ENCODE peak calls at places on chromosomes 1 and 21, in ten cellular contexts. P is astrocyte of the spinal cord, B is NCI-H1694, C is T-cell, M is sigmoid colon, J is posterior cingulate gyrus, F is T1000, T is caudate nucleus, O is head of caudate nucleus, Q is foreskin fibroblast. V is an unnamed sample.

GRCh38 chr1:94068831-94069648 is 51.9 kb downstream of the ABCA4 start:
- DNase-seq in T (no peak), B (no peak), Q (peak), P (peak), F (no peak), O (no peak), J (no peak), M (peak), C (no peak), V (peak)

GRCh38 chr1:244857761-244858160 is 6.6 kb downstream of the HNRNPU start:
- DNase-seq in J (no peak), T (no peak), B (no peak), F (no peak), P (no peak), Q (no peak), O (no peak), M (no peak), C (no peak), V (no peak)

GRCh38 chr1:8347635-8348034 is 29.7 kb downstream of the SLC45A1 start:
- DNase-seq in M (no peak), T (no peak), F (no peak), P (no peak), Q (peak), C (no peak), J (no peak), B (no peak), O (no peak), V (no peak)

GRCh38 chr21:18614327-18614726 is 210.7 kb upstream of the TMPRSS15 start:
- DNase-seq in O (no peak), F (no peak), P (no peak), Q (no peak), M (no peak), T (no peak), B (no peak), J (no peak), C (no peak), V (no peak)

GRCh38 chr21:44760376-44760775 is 41.2 kb downstream of the UBE2G2 start:
- DNase-seq in J (no peak), O (no peak), P (no peak), F (no peak), C (no peak), M (no peak), T (no peak), Q (no peak), B (no peak), V (no peak)

GRCh38 chr1:199223936-199224335 is 585.1 kb downstream of the PTPRC start:
- DNase-seq in T (no peak), Q (peak), B (no peak), C (no peak), F (no peak), J (no peak), O (no peak), P (no peak), M (no peak), V (no peak)

GRCh38 chr21:25887166-25887565 is 152.4 kb downstream of the GABPA start:
- DNase-seq in T (no peak), B (no peak), C (no peak), Q (no peak), O (no peak), F (no peak), J (no peak), P (no peak), M (no peak), V (no peak)

GRCh38 chr21:27818847-27819246 is 852.0 kb upstream of the ADAMTS5 start:
- DNase-seq in Q (peak), O (no peak), T (no peak), F (no peak), B (no peak), P (no peak), J (no peak), C (no peak), M (no peak), V (peak)

GRCh38 chr1:234778215-234779159 is 168.5 kb upstream of the IRF2BP2 start:
- DNase-seq in O (no peak), P (no peak), F (no peak), M (peak), J (no peak), B (no peak), Q (no peak), T (no peak), C (no peak), V (no peak)

GRCh38 chr1:234776875-234777849 is 167.2 kb upstream of the IRF2BP2 start:
- DNase-seq in C (no peak), M (no peak), O (no peak), J (no peak), B (no peak), T (no peak), P (no peak), Q (no peak), F (no peak), V (no peak)

GRCh38 chr1:12424150-12424549 is 193.9 kb downstream of the DHRS3 start:
- DNase-seq in T (no peak), Q (peak), O (no peak), J (no peak), F (peak), B (no peak), C (no peak), P (peak), M (no peak), V (no peak)

GRCh38 chr1:31397360-31398095 is 15.5 kb upstream of the SERINC2 start:
- DNase-seq in T (no peak), O (no peak), F (peak), Q (peak), C (no peak), M (no peak), B (no peak), J (no peak), P (no peak), V (no peak)

GRCh38 chr1:201275266-201275666 is 8.0 kb upstream of the PKP1 start:
- DNase-seq in F (peak), Q (peak), C (no peak), T (no peak), M (no peak), P (peak), J (no peak), B (peak), O (no peak), V (peak)

GRCh38 chr1:206004821-206005220 is 1.6 kb upstream of the RAB7B start:
- DNase-seq in J (no peak), O (no peak), F (no peak), Q (no peak), C (no peak), M (no peak), B (peak), P (no peak), T (no peak), V (no peak)

GRCh38 chr1:109266965-109267364 is 16.0 kb downstream of the PSRC1 start:
- DNase-seq in B (no peak), T (no peak), J (no peak), F (no peak), O (no peak), Q (peak), M (no peak), C (no peak), P (peak), V (no peak)

GRCh38 chr1:172399369-172400072 is 21.0 kb upstream of the C1orf105 start:
- DNase-seq in O (peak), J (peak), Q (peak), F (peak), P (peak), B (peak), C (no peak), M (peak), T (peak), V (peak)

GRCh38 chr1:217275617-217276398 is 355.1 kb downstream of the GPATCH2 start:
- DNase-seq in P (peak), O (no peak), F (no peak), M (no peak), C (no peak), T (no peak), J (no peak), B (no peak), Q (peak), V (peak)

GRCh38 chr1:88463401-88463800 is 220.7 kb upstream of the PKN2 start:
- DNase-seq in C (no peak), T (no peak), P (no peak), F (no peak), Q (no peak), J (no peak), O (no peak), B (no peak), M (no peak), V (no peak)

GRCh38 chr1:196464545-196464944 is 143.7 kb downstream of the KCNT2 start:
- DNase-seq in B (peak), T (no peak), C (no peak), P (peak), J (no peak), O (no peak), F (no peak), M (no peak), Q (peak), V (peak)

GRCh38 chr1:35708179-35708891 is 10.3 kb downstream of the C1orf216 start:
- DNase-seq in C (no peak), O (peak), J (peak), F (no peak), P (no peak), T (peak), M (no peak), Q (peak), B (peak), V (no peak)

GRCh38 chr21:33314096-33314495 is 10.7 kb upstream of the IFNAR1 start:
- DNase-seq in T (no peak), P (peak), O (no peak), M (no peak), F (no peak), B (no peak), C (no peak), J (no peak), Q (no peak), V (no peak)

GRCh38 chr21:37565530-37566223 is 199.1 kb downstream of the DYRK1A start:
- DNase-seq in F (no peak), C (no peak), J (no peak), O (no peak), P (peak), T (no peak), B (no peak), M (no peak), Q (peak), V (no peak)

GRCh38 chr1:53545663-53546408 is 86.6 kb downstream of the DMRTB1 start:
- DNase-seq in M (peak), Q (peak), J (no peak), C (no peak), P (no peak), T (no peak), F (no peak), O (no peak), B (peak), V (no peak)

GRCh38 chr1:174266991-174267612 is 107.8 kb downstream of the RABGAP1L start:
- DNase-seq in P (no peak), B (no peak), C (no peak), T (no peak), M (no peak), O (no peak), F (no peak), Q (no peak), J (no peak), V (no peak)

GRCh38 chr1:32126770-32127169 is 18.9 kb downstream of the KPNA6 start:
- DNase-seq in B (no peak), P (no peak), O (no peak), J (no peak), M (no peak), T (no peak), C (no peak), Q (no peak), F (no peak), V (no peak)

GRCh38 chr1:181062800-181063428 is 25.6 kb upstream of the IER5 start:
- DNase-seq in B (no peak), F (no peak), Q (peak), T (no peak), J (no peak), O (no peak), P (no peak), C (no peak), M (no peak), V (no peak)

GRCh38 chr1:227888404-227889046 is 59.2 kb downstream of the WNT9A start:
- DNase-seq in P (no peak), T (no peak), C (no peak), J (no peak), Q (no peak), O (peak), M (peak), F (no peak), B (no peak), V (no peak)

GRCh38 chr1:39955547-39956539 is 898 bp downstream of the MFSD2A start:
- DNase-seq in B (peak), O (peak), C (peak), J (no peak), P (peak), Q (peak), M (no peak), T (no peak), F (peak), V (no peak)

GRCh38 chr1:113905435-113905861 is 322 bp downstream of the DCLRE1B start:
- DNase-seq in F (no peak), M (peak), B (no peak), Q (no peak), C (peak), T (peak), P (no peak), J (no peak), O (no peak), V (no peak)

GRCh38 chr1:9399510-9400424 is 107.1 kb downstream of the SPSB1 start:
- DNase-seq in B (peak), F (no peak), Q (peak), C (no peak), O (peak), P (peak), T (peak), M (peak), J (peak), V (no peak)

GRCh38 chr1:210898473-210898872 is 235.5 kb downstream of the KCNH1 start:
- DNase-seq in C (no peak), P (no peak), M (no peak), T (no peak), J (no peak), F (no peak), O (no peak), Q (no peak), B (no peak), V (no peak)